ENCODE peak calls at places on chromosomes 16 and 17, in ten cellular contexts. R is endodermal cell, O is AG10803, K is HFF-Myc, X is cardiac muscle cell, E is AG04450, P is fibroblast of the aortic adventitia, A is GM12865, D is GM12864, V is A549. G is an unnamed sample.
A peak's percentile ranks its signal among the peaks of the same experiment; 100 is the strongest.

GRCh38 chr17:38885728-38886642 is 16.1 kb downstream of the LASP1 start:
- DNase-seq in R (peak; percentile 75), O (no peak), K (no peak), X (peak; percentile 46), E (no peak), P (peak; percentile 39), A (no peak), D (no peak), V (no peak), G (peak; percentile 66)

GRCh38 chr17:5122586-5123342 is 6.9 kb downstream of the USP6 start:
- DNase-seq in R (peak; percentile 86), O (no peak), K (no peak), X (peak; percentile 29), E (no peak), P (no peak), A (no peak), D (no peak), V (no peak), G (peak; percentile 42)

GRCh38 chr16:87062569-87063442 is 254.4 kb downstream of the C16orf95 start:
- DNase-seq in R (peak; percentile 93), O (peak; percentile 58), K (no peak), X (peak; percentile 77), E (no peak), P (peak; percentile 78), A (peak; percentile 79), D (no peak), V (peak; percentile 70), G (peak; percentile 87)

GRCh38 chr17:38608648-38609047 is 2.9 kb upstream of the SRCIN1 start:
- DNase-seq in R (peak; percentile 77), O (no peak), K (no peak), X (no peak), E (no peak), P (no peak), A (no peak), D (no peak), V (no peak), G (no peak)

GRCh38 chr16:87602821-87603683 is 744 bp downstream of the JPH3 start:
- DNase-seq in R (peak; percentile 78), O (no peak), K (no peak), X (no peak), E (no peak), P (no peak), A (no peak), D (no peak), V (peak; percentile 23), G (no peak)

GRCh38 chr17:2723505-2723996 is 12.0 kb upstream of the CLUH start:
- DNase-seq in R (peak; percentile 97), O (no peak), K (no peak), X (no peak), E (no peak), P (no peak), A (no peak), D (no peak), V (no peak), G (peak; percentile 24)

GRCh38 chr17:79777166-79777843 is 643 bp upstream of the CBX2 start:
- DNase-seq in R (peak; percentile 93), O (peak; percentile 40), K (no peak), X (peak; percentile 67), E (no peak), P (peak; percentile 55), A (peak; percentile 45), D (no peak), V (peak; percentile 73), G (peak; percentile 76)

GRCh38 chr16:60945225-60945624 is 1091.0 kb downstream of the CDH8 start:
- DNase-seq in R (peak; percentile 90), O (no peak), K (no peak), X (no peak), E (no peak), P (no peak), A (no peak), D (no peak), V (peak; percentile 1), G (no peak)

GRCh38 chr17:75442168-75443103 is 14.0 kb upstream of the TMEM94 start:
- DNase-seq in R (no peak), O (no peak), K (no peak), X (no peak), E (no peak), P (no peak), A (no peak), D (no peak), V (peak; percentile 66), G (no peak)

GRCh38 chr16:74813109-74813641 is 38.6 kb upstream of the FA2H start:
- DNase-seq in R (peak; percentile 98), O (peak; percentile 53), K (peak; percentile 26), X (peak; percentile 74), E (peak; percentile 4), P (peak; percentile 58), A (peak; percentile 84), D (peak; percentile 37), V (peak; percentile 87), G (peak; percentile 45)
- H3K4me3 ChIP-seq in R (no peak overlapping the region), O (no peak overlapping the region), K (no peak overlapping the region), X (no peak overlapping the region), E (no peak overlapping the region), P (no peak overlapping the region), A (no peak overlapping the region), D (no peak overlapping the region), V (no peak overlapping the region), G (no peak overlapping the region)

GRCh38 chr17:7878234-7878633 is 10.4 kb upstream of the CHD3 start:
- DNase-seq in R (peak; percentile 11), O (no peak), K (no peak), X (no peak), E (no peak), P (no peak), A (no peak), D (no peak), V (no peak), G (no peak)
- TF ChIP-seq CTCF in R (no peak), O (no peak), K (no peak), X (no peak), E (no peak), P (no peak), A (no peak), D (no peak), V (no peak), G (no peak)

GRCh38 chr17:50779747-50780363 is 12.5 kb upstream of the ANKRD40CL start:
- DNase-seq in R (no peak), O (no peak), K (no peak), X (no peak), E (no peak), P (no peak), A (no peak), D (no peak), V (no peak), G (no peak)

GRCh38 chr17:50778471-50778870 is 11.2 kb upstream of the ANKRD40CL start:
- DNase-seq in R (no peak), O (no peak), K (no peak), X (no peak), E (no peak), P (no peak), A (no peak), D (no peak), V (no peak), G (no peak)

GRCh38 chr17:50783193-50783660 is 15.9 kb upstream of the ANKRD40CL start:
- DNase-seq in R (peak; percentile 100), O (peak; percentile 81), K (peak; percentile 69), X (peak; percentile 93), E (peak; percentile 61), P (peak; percentile 88), A (peak; percentile 89), D (peak; percentile 38), V (peak; percentile 96), G (peak; percentile 72)

GRCh38 chr17:50778988-50779387 is 11.7 kb upstream of the ANKRD40CL start:
- DNase-seq in R (no peak), O (no peak), K (no peak), X (no peak), E (no peak), P (no peak), A (no peak), D (no peak), V (no peak), G (no peak)

DNA sequence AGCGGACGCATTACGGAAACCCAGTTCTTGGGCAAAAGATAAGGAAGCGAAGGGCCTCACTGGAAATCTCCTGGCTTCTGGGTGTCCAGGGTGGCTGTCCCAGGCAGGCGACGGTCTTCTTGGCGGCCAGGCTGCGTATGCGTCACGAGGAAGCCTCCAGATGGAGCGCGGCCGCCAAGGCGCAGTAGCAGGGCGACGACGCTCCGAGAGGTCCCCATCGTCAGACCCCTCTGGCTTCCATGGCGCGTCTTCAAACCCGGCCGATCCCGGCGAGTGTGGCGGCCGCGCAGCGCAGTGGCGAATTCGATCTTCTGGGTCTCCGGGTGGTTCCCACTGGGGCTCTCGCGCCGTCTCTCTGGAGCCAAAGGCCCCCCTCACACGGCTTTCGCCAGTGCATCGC is 13.8 kb upstream of the ANKRD40CL start:
- DNase-seq in R (no peak), O (no peak), K (no peak), X (no peak), E (no peak), P (no peak), A (no peak), D (no peak), V (no peak), G (no peak)
- H3K4me3 ChIP-seq in R (no peak overlapping the region), O (peak overlapping the region; percentile 45), K (peak overlapping the region; percentile 20), X (no peak overlapping the region), E (peak overlapping the region; percentile 41), P (peak overlapping the region; percentile 47), A (peak overlapping the region; percentile 29), D (no peak overlapping the region), V (no peak overlapping the region), G (peak overlapping the region; percentile 31)

GRCh38 chr16:3881499-3881995 is 1.0 kb upstream of the CREBBP start:
- DNase-seq in R (peak; percentile 68), O (no peak), K (no peak), X (no peak), E (no peak), P (no peak), A (no peak), D (no peak), V (no peak), G (no peak)

GRCh38 chr16:3879258-3879886 is 1.1 kb downstream of the CREBBP start:
- DNase-seq in R (peak; percentile 62), O (no peak), K (no peak), X (no peak), E (no peak), P (no peak), A (no peak), D (no peak), V (no peak), G (no peak)

GRCh38 chr16:3880623-3881498 is at the start of gene CREBBP:
- DNase-seq in R (peak; percentile 95), O (peak; percentile 87), K (no peak), X (peak; percentile 94), E (peak; percentile 54), P (peak; percentile 83), A (peak; percentile 96), D (peak; percentile 43), V (peak; percentile 90), G (peak; percentile 95)

GRCh38 chr16:3878610-3879009 is 1.9 kb downstream of the CREBBP start:
- DNase-seq in R (no peak), O (peak; percentile 38), K (no peak), X (peak; percentile 48), E (no peak), P (peak; percentile 53), A (peak; percentile 58), D (no peak), V (no peak), G (no peak)

DNA sequence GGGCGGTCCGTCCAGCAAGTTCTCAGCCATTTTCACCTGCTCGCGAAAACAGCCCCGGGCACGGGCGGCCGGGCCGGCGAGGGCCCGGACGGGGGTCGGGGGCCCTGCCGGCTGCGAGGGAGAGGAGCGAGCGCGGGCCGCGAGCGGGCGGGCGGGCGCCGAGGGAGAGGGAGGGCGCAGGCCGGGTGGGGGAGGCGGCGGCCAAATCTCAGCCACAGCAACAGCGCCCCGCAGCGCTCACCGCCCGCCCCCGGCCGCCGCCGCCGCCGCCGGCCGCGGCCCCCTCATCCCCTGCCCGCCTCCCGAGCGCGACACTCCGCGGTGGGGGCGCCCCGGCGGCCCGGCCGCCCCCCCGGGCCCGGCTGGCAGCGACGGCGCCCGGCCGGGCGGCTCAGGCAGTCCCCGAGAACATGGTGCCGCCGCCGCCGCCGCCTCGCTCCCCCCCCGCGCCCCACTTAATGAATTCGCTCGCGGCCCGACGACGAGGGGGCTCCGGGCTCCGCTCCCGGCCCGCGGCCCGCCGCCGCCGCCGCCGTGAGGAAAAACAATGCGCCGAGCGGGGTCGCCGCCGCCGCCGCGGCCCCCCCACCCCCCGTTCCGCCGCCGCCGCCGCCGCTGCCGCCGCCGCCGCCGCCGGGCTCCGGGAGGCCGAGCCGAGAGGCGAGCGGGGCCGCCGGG is 487 bp downstream of the CREBBP start:
- DNase-seq in R (peak; percentile 76), O (peak; percentile 53), K (no peak), X (peak; percentile 71), E (no peak), P (peak; percentile 44), A (peak; percentile 79), D (no peak), V (peak; percentile 49), G (peak; percentile 90)
- TF ChIP-seq CTCF in R (no peak), O (peak; percentile 16), K (no peak), X (no peak), E (no peak), P (peak; percentile 25), A (peak; percentile 35), D (peak; percentile 15), V (peak; percentile 74), G (no peak)

G was measured in foreskin fibroblast.